ENCODE peak calls at places on chromosomes 13 and 19, in four cellular contexts. Q is AG04450, G is RWPE1, B is Caco-2. A is an unnamed sample.

GRCh38 chr19:46109876-46110275 is 14.6 kb downstream of the IGFL3 start:
- DNase-seq in Q (no peak), G (no peak), B (no peak), A (no peak)

GRCh38 chr13:114341003-114341777 is 26.9 kb downstream of the CHAMP1 start:
- DNase-seq in Q (no peak), G (no peak), B (no peak), A (no peak)

GRCh38 chr13:59494560-59494970 is 669.2 kb downstream of the DIAPH3 start:
- DNase-seq in Q (peak; percentile 76), G (no peak), B (no peak), A (no peak)

GRCh38 chr13:95235199-95235726 is 66.0 kb downstream of the ABCC4 start:
- DNase-seq in Q (no peak), G (no peak), B (no peak), A (no peak)

GRCh38 chr13:106156468-106156867 is 379.0 kb downstream of the EFNB2 start:
- DNase-seq in Q (peak; percentile 92), G (peak; percentile 86), B (no peak), A (peak; percentile 1)

GRCh38 chr19:39704181-39705044 is at the start of gene LGALS14:
- DNase-seq in Q (no peak), G (no peak), B (no peak), A (no peak)

GRCh38 chr19:11435057-11435832 is at the start of the genes ODAD3 and PRKCSH:
- DNase-seq in Q (peak; percentile 99), G (peak; percentile 100), B (peak; percentile 99), A (peak; percentile 96)

GRCh38 chr13:113497217-113497616 is 6.7 kb upstream of the DCUN1D2 start:
- DNase-seq in Q (no peak), G (no peak), B (no peak), A (no peak)

GRCh38 chr19:48670699-48671455 is 1.9 kb downstream of the NTN5 start:
- DNase-seq in Q (no peak), G (no peak), B (no peak), A (no peak)

GRCh38 chr13:93260591-93260990 is 34.0 kb downstream of the GPC6 start:
- DNase-seq in Q (no peak), G (no peak), B (no peak), A (no peak)

GRCh38 chr13:114131581-114132418 is 623 bp downstream of the RASA3 start:
- DNase-seq in Q (no peak), G (no peak), B (no peak), A (no peak)

GRCh38 chr19:43425567-43426392 is 11.1 kb downstream of the TEX101 start:
- DNase-seq in Q (no peak), G (no peak), B (no peak), A (peak; percentile 60)

GRCh38 chr13:75467009-75467728 is 14.8 kb downstream of the TBC1D4 start:
- DNase-seq in Q (no peak), G (no peak), B (no peak), A (no peak)

GRCh38 chr19:39032164-39032918 is at the start of gene FBXO27:
- DNase-seq in Q (no peak), G (peak; percentile 53), B (peak; percentile 44), A (peak; percentile 56)

GRCh38 chr19:2371656-2372055 is 11.6 kb downstream of the TMPRSS9 start:
- DNase-seq in Q (no peak), G (no peak), B (no peak), A (no peak)

GRCh38 chr19:8657869-8658268 is 27.4 kb downstream of the NFILZ start:
- DNase-seq in Q (no peak), G (no peak), B (no peak), A (no peak)

GRCh38 chr19:2923510-2923909 is 21.3 kb downstream of the ZNF77 start:
- DNase-seq in Q (no peak), G (peak; percentile 50), B (no peak), A (no peak)

GRCh38 chr13:60139272-60139671 is 24.5 kb downstream of the DIAPH3 start:
- DNase-seq in Q (no peak), G (no peak), B (no peak), A (no peak)

GRCh38 chr19:4715529-4716221 is 8.0 kb downstream of the DPP9 start:
- DNase-seq in Q (no peak), G (no peak), B (no peak), A (no peak)

GRCh38 chr19:917323-918151 is at the start of gene KISS1R:
- DNase-seq in Q (no peak), G (no peak), B (peak; percentile 74), A (peak; percentile 40)

GRCh38 chr13:100063333-100063732 is 25.6 kb upstream of the PCCA start:
- DNase-seq in Q (peak; percentile 26), G (no peak), B (no peak), A (no peak)

GRCh38 chr19:32339988-32340874 is 5.2 kb upstream of the ZNF507 start:
- DNase-seq in Q (no peak), G (peak; percentile 54), B (peak; percentile 74), A (peak; percentile 74)

GRCh38 chr13:99988469-99989375 is 7.1 kb downstream of the ZIC2 start:
- DNase-seq in Q (no peak), G (no peak), B (no peak), A (no peak)

GRCh38 chr19:15114153-15114540 is 6.9 kb downstream of the SYDE1 start:
- DNase-seq in Q (no peak), G (no peak), B (no peak), A (no peak)

GRCh38 chr19:8085606-8086464 is 33.3 kb downstream of the CCL25 start:
- DNase-seq in Q (no peak), G (peak; percentile 36), B (peak; percentile 83), A (peak; percentile 61)

GRCh38 chr13:20045946-20046548 is 87.5 kb downstream of the ZMYM2 start:
- DNase-seq in Q (no peak), G (no peak), B (no peak), A (no peak)

GRCh38 chr19:35044317-35045117 is 3.0 kb downstream of the HPN start:
- DNase-seq in Q (no peak), G (peak; percentile 65), B (no peak), A (peak; percentile 82)

GRCh38 chr19:35845215-35846037 is 6.9 kb downstream of the NPHS1 start:
- DNase-seq in Q (no peak), G (peak; percentile 35), B (peak; percentile 83), A (peak; percentile 42)

GRCh38 chr13:77429320-77430142 is 102.6 kb upstream of the MYCBP2 start:
- DNase-seq in Q (no peak), G (no peak), B (no peak), A (no peak)

GRCh38 chr13:48571121-48571901 is 38.4 kb upstream of the RCBTB2 start:
- DNase-seq in Q (peak; percentile 56), G (no peak), B (no peak), A (no peak)

GRCh38 chr13:101258509-101258908 is 157.8 kb downstream of the NALCN start:
- DNase-seq in Q (no peak), G (no peak), B (no peak), A (no peak)

GRCh38 chr13:37141011-37141410 is 35.5 kb upstream of the CSNK1A1L start:
- DNase-seq in Q (no peak), G (no peak), B (no peak), A (no peak)

GRCh38 chr13:66689628-66690027 is 540.5 kb downstream of the PCDH9 start:
- DNase-seq in Q (no peak), G (no peak), B (no peak), A (no peak)
- TF ChIP-seq CTCF in Q (peak; percentile 47), G (no peak), B (peak; percentile 1), A (no peak)

GRCh38 chr13:23180711-23181110 is at the start of gene SGCG:
- DNase-seq in Q (no peak), G (no peak), B (no peak), A (no peak)

DNA sequence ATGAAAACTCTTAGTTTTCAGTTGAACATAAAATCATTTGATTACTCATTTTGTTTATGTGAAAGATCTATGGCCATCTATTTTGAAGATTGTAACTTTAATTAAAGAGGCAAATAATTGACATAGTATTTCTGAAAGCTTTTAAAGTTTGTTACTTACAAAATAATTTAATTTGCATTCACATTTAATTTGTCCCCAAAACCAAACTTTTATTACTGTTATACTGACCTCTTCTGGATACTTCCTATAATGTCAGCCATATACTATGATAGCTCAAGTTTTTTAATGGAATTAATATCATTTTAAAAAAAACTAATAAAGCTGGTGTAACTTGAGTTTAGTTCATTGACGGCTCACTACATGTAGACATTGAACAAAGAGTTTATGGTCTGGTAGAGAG is 4.9 kb upstream of the SGCG start:
- DNase-seq in Q (no peak), G (peak; percentile 15), B (no peak), A (no peak)
- TF ChIP-seq CTCF in Q (peak; percentile 49), G (peak; percentile 51), B (peak; percentile 27), A (no peak)

GRCh38 chr13:74290324-74290773 is 156.1 kb upstream of the KLF12 start:
- DNase-seq in Q (peak; percentile 48), G (peak; percentile 80), B (peak; percentile 40), A (no peak)
- TF ChIP-seq CTCF in Q (no peak), G (no peak), B (no peak), A (no peak)

GRCh38 chr19:13238891-13239534 is 88.8 kb downstream of the IER2 start:
- DNase-seq in Q (no peak), G (no peak), B (no peak), A (no peak)

GRCh38 chr19:13244920-13245319 is 94.7 kb downstream of the IER2 start:
- DNase-seq in Q (no peak), G (no peak), B (no peak), A (no peak)

GRCh38 chr19:13243971-13244370 is 93.8 kb downstream of the IER2 start:
- DNase-seq in Q (no peak), G (no peak), B (no peak), A (no peak)

GRCh38 chr19:13240312-13241022 is 90.3 kb downstream of the IER2 start:
- DNase-seq in Q (no peak), G (no peak), B (no peak), A (no peak)

DNA sequence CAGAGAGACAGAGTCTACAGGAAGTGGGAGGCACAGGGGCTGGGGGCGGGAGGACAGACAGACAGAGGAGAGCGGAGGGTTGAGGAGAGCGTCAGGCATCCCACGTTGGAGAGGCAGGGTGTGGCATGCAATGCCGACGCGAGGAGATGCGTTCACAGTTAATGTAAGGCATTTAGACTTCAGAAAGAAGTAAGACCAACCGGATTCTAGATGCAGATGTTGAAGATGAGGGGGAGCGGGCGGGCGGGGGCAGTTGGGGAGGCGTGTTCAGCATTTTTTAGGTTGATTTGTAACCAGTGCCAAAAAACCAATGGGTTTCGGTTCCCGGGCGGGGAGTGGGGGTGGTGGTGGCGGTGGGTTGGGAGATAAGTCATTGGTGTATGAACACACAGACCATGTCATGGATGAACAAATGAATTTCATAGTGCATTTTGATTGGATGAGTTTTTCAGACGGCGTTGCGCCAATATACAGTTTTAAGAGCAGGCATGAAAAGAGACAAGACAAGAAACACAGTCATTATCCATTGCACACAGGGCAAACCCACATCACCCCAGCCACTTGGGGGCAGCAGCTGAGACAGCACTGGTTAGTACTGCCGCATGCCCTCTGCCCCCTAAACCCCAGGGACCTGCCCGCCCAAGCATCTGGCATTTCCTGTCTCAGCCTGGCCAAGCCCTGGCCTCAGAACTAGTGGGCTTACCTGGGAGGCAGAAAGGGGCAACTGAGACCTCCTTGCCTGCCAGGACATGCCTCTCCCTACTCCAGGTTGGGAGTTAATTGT is 91.3 kb downstream of the IER2 start:
- DNase-seq in Q (no peak), G (no peak), B (no peak), A (peak; percentile 30)
- TF ChIP-seq CTCF in Q (no peak), G (no peak), B (no peak), A (no peak)

A was measured in Calu3.